ENCODE peak calls at places on chromosomes 4 and X, in four cellular contexts. H is SK-N-SH, O is neural progenitor cell, G is HCT116. Z is an unnamed sample.

GRCh38 chr4:172736046-172736445 is 432.6 kb upstream of the GALNT7 start:
- DNase-seq in H (no peak), O (no peak), G (no peak), Z (no peak)

GRCh38 chr4:114464873-114465272 is 133.7 kb upstream of the UGT8 start:
- DNase-seq in H (no peak), O (no peak), G (no peak), Z (no peak)

GRCh38 chr4:153143527-153144348 is 60.5 kb upstream of the TRIM2 start:
- DNase-seq in H (peak; percentile 82), O (no peak), G (peak; percentile 51), Z (no peak)

GRCh38 chr4:8345946-8346814 is 76.6 kb downstream of the HTRA3 start:
- DNase-seq in H (no peak), O (no peak), G (no peak), Z (no peak)

GRCh38 chr4:13349096-13349495 is 135.0 kb downstream of the RAB28 start:
- DNase-seq in H (no peak), O (no peak), G (no peak), Z (no peak)

GRCh38 chrX:70960728-70961127 is 29.8 kb upstream of the SLC7A3 start:
- DNase-seq in H (no peak), O (peak; percentile 30), G (no peak), Z (no peak)

GRCh38 chrX:50147972-50148371 is 52.8 kb downstream of the AKAP4 start:
- DNase-seq in H (no peak), O (no peak), G (no peak), Z (no peak)

GRCh38 chrX:25067271-25068172 is 51.8 kb upstream of the ARX start:
- DNase-seq in H (no peak), O (no peak), G (no peak), Z (no peak)

GRCh38 chrX:70087857-70088256 is 25.6 kb downstream of the OTUD6A start:
- DNase-seq in H (no peak), O (no peak), G (no peak), Z (no peak)

GRCh38 chr4:56995525-56995924 is 16.8 kb downstream of the POLR2B start:
- DNase-seq in H (no peak), O (no peak), G (no peak), Z (no peak)

GRCh38 chrX:323721-324628 is 5.4 kb upstream of the GTPBP6 start:
- DNase-seq in H (peak; percentile 66), O (peak; percentile 83), G (peak; percentile 67), Z (peak; percentile 81)

GRCh38 chr4:183327827-183328226 is 5.6 kb upstream of the CLDN24 start:
- DNase-seq in H (no peak), O (no peak), G (no peak), Z (no peak)

GRCh38 chr4:27218013-27218412 is 357.4 kb downstream of the STIM2 start:
- DNase-seq in H (no peak), O (no peak), G (no peak), Z (peak; percentile 22)

GRCh38 chrX:42818151-42818921 is 40.4 kb upstream of the PPP1R2C start:
- DNase-seq in H (no peak), O (peak; percentile 54), G (no peak), Z (no peak)

GRCh38 chr4:87465739-87466366 is 43.5 kb downstream of the NUDT9 start:
- DNase-seq in H (peak; percentile 41), O (peak; percentile 47), G (peak; percentile 38), Z (peak; percentile 80)

GRCh38 chr4:119040711-119041185 is 94.9 kb upstream of the MYOZ2 start:
- DNase-seq in H (no peak), O (peak; percentile 65), G (no peak), Z (no peak)

GRCh38 chr4:152679414-152680281 is at the start of gene TMEM154:
- DNase-seq in H (peak; percentile 78), O (peak; percentile 80), G (no peak), Z (peak; percentile 51)

GRCh38 chr4:185597532-185598188 is 62.4 kb upstream of the PDLIM3 start:
- DNase-seq in H (peak; percentile 73), O (peak; percentile 73), G (peak; percentile 66), Z (peak; percentile 72)

GRCh38 chrX:129980540-129981206 is 1.8 kb upstream of the BCORL1 start:
- DNase-seq in H (peak; percentile 82), O (peak; percentile 75), G (no peak), Z (no peak)

GRCh38 chrX:13028871-13029336 is 15.5 kb downstream of the FAM9C start:
- DNase-seq in H (no peak), O (no peak), G (no peak), Z (peak; percentile 28)

GRCh38 chrX:153421856-153422255 is 10.6 kb downstream of the ZFP92 start:
- DNase-seq in H (no peak), O (no peak), G (no peak), Z (no peak)

GRCh38 chr4:117900832-117901231 is 133.5 kb upstream of the NDST3 start:
- DNase-seq in H (no peak), O (no peak), G (no peak), Z (no peak)

GRCh38 chr4:7539659-7540058 is 104.9 kb upstream of the PSAPL1 start:
- DNase-seq in H (peak; percentile 87), O (peak; percentile 29), G (peak; percentile 92), Z (peak; percentile 87)

GRCh38 chrX:154333837-154334271 is 38.3 kb downstream of the TKTL1 start:
- DNase-seq in H (no peak), O (no peak), G (no peak), Z (peak; percentile 78)

GRCh38 chr4:121693450-121693849 is 3.3 kb downstream of the ANXA5 start:
- DNase-seq in H (no peak), O (no peak), G (no peak), Z (no peak)

GRCh38 chr4:67048530-67048929 is 496.8 kb downstream of the CENPC start:
- DNase-seq in H (no peak), O (no peak), G (no peak), Z (no peak)

GRCh38 chrX:19811807-19812604 is 75.4 kb downstream of the SH3KBP1 start:
- DNase-seq in H (no peak), O (no peak), G (no peak), Z (no peak)

GRCh38 chr4:135267148-135267878 is 1065.7 kb upstream of the PABPC4L start:
- DNase-seq in H (no peak), O (no peak), G (no peak), Z (no peak)

GRCh38 chrX:30308263-30309138 is 689 bp downstream of the NR0B1 start:
- DNase-seq in H (peak; percentile 26), O (peak; percentile 44), G (no peak), Z (no peak)

GRCh38 chr4:18698119-18698883 is 676.7 kb upstream of the LCORL start:
- DNase-seq in H (no peak), O (no peak), G (no peak), Z (no peak)
- H4K20me1 ChIP-seq in H (no peaks in the 10 kb centered on the region), O (no peaks in the 10 kb centered on the region), G (no peaks in the 10 kb centered on the region), Z (no peaks in the 10 kb centered on the region)

GRCh38 chr4:124941267-124941666 is 228.7 kb upstream of the ANKRD50 start:
- DNase-seq in H (no peak), O (no peak), G (peak; percentile 31), Z (no peak)

GRCh38 chr4:124938836-124939235 is 226.3 kb upstream of the ANKRD50 start:
- DNase-seq in H (no peak), O (no peak), G (no peak), Z (no peak)

GRCh38 chr4:124937993-124938392 is 225.5 kb upstream of the ANKRD50 start:
- DNase-seq in H (no peak), O (no peak), G (no peak), Z (no peak)

GRCh38 chr4:124939908-124940307 is 227.4 kb upstream of the ANKRD50 start:
- DNase-seq in H (no peak), O (no peak), G (no peak), Z (no peak)

GRCh38 chr4:124940387-124940786 is 227.9 kb upstream of the ANKRD50 start:
- DNase-seq in H (no peak), O (no peak), G (peak; percentile 62), Z (no peak)
- H3K9ac ChIP-seq in H (peak overlapping the region; percentile 35), O (no peak overlapping the region), G (peak overlapping the region; percentile 4), Z (no peak overlapping the region)

GRCh38 chr4:102440498-102440897 is 60.7 kb upstream of the NFKB1 start:
- DNase-seq in H (no peak), O (no peak), G (no peak), Z (no peak)
- H3K4me2 ChIP-seq in H (no peak overlapping the region), O (no peak overlapping the region), G (no peak overlapping the region), Z (no peak overlapping the region)

DNA sequence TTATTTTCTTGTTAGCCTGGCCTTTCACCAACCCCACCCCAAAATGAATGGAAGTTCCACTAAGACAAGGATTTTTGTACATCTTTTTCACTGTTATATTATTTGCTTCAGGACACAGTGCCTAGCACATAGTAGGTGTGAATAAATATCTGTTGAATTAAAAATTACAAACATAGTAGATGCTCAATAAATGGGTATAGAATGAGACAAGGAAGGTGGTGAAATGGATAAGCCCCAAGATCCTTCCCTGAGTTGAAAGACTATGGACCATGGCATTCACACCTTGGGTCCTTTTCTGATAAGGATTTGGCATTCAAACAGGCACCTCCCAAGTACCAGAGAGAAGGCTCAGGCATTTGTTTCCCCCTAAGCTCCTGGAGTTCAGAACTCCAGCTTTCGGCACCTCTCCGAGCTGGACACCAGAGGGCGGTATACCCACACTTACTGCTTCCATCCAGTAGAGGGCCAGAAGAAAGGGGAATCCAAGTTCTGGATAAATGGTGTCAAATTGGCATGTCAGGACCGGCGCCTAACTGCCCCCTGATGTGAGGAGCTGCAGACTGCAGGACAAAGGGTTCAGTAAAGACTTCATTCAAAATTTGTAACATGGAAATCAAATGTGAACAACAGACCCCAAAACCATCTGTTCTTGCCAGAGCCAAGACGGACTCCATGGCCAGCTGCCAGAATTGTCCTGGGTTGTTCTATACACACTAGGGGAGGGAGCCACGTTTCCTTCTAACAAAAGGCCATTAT is 193.0 kb downstream of the GPC3 start:
- DNase-seq in H (peak; percentile 65), O (peak; percentile 85), G (peak; percentile 59), Z (peak; percentile 86)
- H4K20me1 ChIP-seq in H (no peaks in the 10 kb centered on the region), O (peaks cover 39% of the 10 kb centered on the region), G (no peaks in the 10 kb centered on the region), Z (no peaks in the 10 kb centered on the region)

GRCh38 chr4:113445286-113445685 is 316.3 kb downstream of the CAMK2D start:
- DNase-seq in H (no peak), O (no peak), G (no peak), Z (no peak)
- H3K9ac ChIP-seq in H (peak overlapping the region; percentile 66), O (no peak overlapping the region), G (peak overlapping the region; percentile 56), Z (no peak overlapping the region)

Z was measured in Karpas-422.